ENCODE peak calls at places on chromosomes 12 and 14, in five cellular contexts. K is stimulated activated CD4-positive, alpha-beta T cell treated with anti-CD3 and anti-CD28 coated beads, Interleukin-15, amount 100 ng/mL, for 1 hour; T is lower lobe of right lung; W is upper lobe of right lung; L is hippocampal formation. Y is an unnamed sample.

GRCh38 chr14:90384543-90384911 is 12.3 kb upstream of the CALM1 start:
- DNase-seq in T (no peak), L (peak), W (no peak), K (no peak), Y (no peak)

GRCh38 chr14:20757963-20758362 is 10.2 kb upstream of the EDDM3B start:
- DNase-seq in W (no peak), L (no peak), K (no peak), T (peak), Y (no peak)

GRCh38 chr12:93571854-93572711 is at the start of gene SOCS2:
- DNase-seq in L (no peak), T (peak), W (peak), K (peak), Y (peak)

GRCh38 chr14:69632154-69632553 is 20.8 kb downstream of the SUSD6 start:
- DNase-seq in L (no peak), K (no peak), T (no peak), W (no peak), Y (no peak)

GRCh38 chr12:54411398-54412241 is 7.4 kb downstream of the ITGA5 start:
- DNase-seq in W (peak), K (peak), T (peak), L (no peak), Y (peak)

GRCh38 chr12:104718581-104718980 is 239.5 kb downstream of the SLC41A2 start:
- DNase-seq in T (no peak), K (no peak), W (no peak), L (no peak), Y (peak)

GRCh38 chr14:33480589-33481184 is 470.2 kb downstream of the EGLN3 start:
- DNase-seq in T (no peak), W (no peak), L (no peak), K (no peak), Y (no peak)

GRCh38 chr14:65491274-65491673 is 78.7 kb downstream of the FUT8 start:
- DNase-seq in K (no peak), W (no peak), T (no peak), L (no peak), Y (no peak)

GRCh38 chr12:75836533-75836932 is 195.0 kb downstream of the PHLDA1 start:
- DNase-seq in K (no peak), T (no peak), L (no peak), W (no peak), Y (no peak)

GRCh38 chr14:100221419-100222218 is 17.3 kb upstream of the YY1 start:
- DNase-seq in W (peak), L (no peak), T (peak), K (peak), Y (peak)

GRCh38 chr12:107774349-107775029 is at the start of gene ASCL4:
- DNase-seq in L (no peak), T (no peak), W (no peak), K (no peak), Y (no peak)

GRCh38 chr12:11348439-11348838 is 38.2 kb upstream of the PRB4 start:
- DNase-seq in W (no peak), L (no peak), T (no peak), K (no peak), Y (no peak)

GRCh38 chr14:66652736-66653135 is 144.8 kb downstream of the GPHN start:
- DNase-seq in L (no peak), W (no peak), K (no peak), T (no peak), Y (no peak)

GRCh38 chr12:106919910-106920544 is 35.7 kb upstream of the TMEM263 start:
- DNase-seq in W (no peak), L (peak), T (no peak), K (no peak), Y (no peak)

GRCh38 chr12:95022477-95022876 is 19.0 kb upstream of the NDUFA12 start:
- DNase-seq in T (no peak), K (no peak), L (no peak), W (no peak), Y (no peak)

GRCh38 chr14:95499354-95499750 is 17.1 kb downstream of the SYNE3 start:
- DNase-seq in L (no peak), T (no peak), K (no peak), W (no peak), Y (no peak)

GRCh38 chr12:52147367-52147972 is 44.3 kb downstream of the KRT80 start:
- DNase-seq in K (no peak), T (peak), L (no peak), W (peak), Y (peak)

GRCh38 chr12:3622732-3623690 is 129.9 kb downstream of the CRACR2A start:
- DNase-seq in T (no peak), K (no peak), L (no peak), W (no peak), Y (no peak)